ENCODE peak calls at places on chromosome 2, in eight cellular contexts. One of them, this sample, is unnamed. For H3K27me3 and H3K4me1, the result is how much of the 10 kb centered on the place peaks cover.

GRCh38 chr2:237723613-237724012 is 75.0 kb upstream of the RBM44 start:
- DNase-seq in Peyer's patch: peak
- DNase-seq in esophagus squamous epithelium: no peak
- DNase-seq in fibroblast of lung: peak
- DNase-seq in IMR-90: peak
- DNase-seq in cardiac muscle cell: no peak
- DNase-seq in endodermal cell: peak
- DNase-seq in spleen: no peak
- DNase-seq in this sample: peak

GRCh38 chr2:7866104-7866503 is 815.8 kb upstream of the ID2 start:
- DNase-seq in Peyer's patch: no peak
- DNase-seq in esophagus squamous epithelium: no peak
- DNase-seq in fibroblast of lung: no peak
- DNase-seq in IMR-90: no peak
- DNase-seq in cardiac muscle cell: no peak
- DNase-seq in endodermal cell: peak
- DNase-seq in spleen: no peak
- DNase-seq in this sample: no peak

GRCh38 chr2:167127135-167127534 is 238.9 kb downstream of the XIRP2 start:
- DNase-seq in Peyer's patch: no peak
- DNase-seq in esophagus squamous epithelium: no peak
- DNase-seq in fibroblast of lung: peak
- DNase-seq in IMR-90: peak
- DNase-seq in cardiac muscle cell: peak
- DNase-seq in endodermal cell: no peak
- DNase-seq in spleen: no peak
- DNase-seq in this sample: no peak

GRCh38 chr2:237486819-237487448 is at the start of gene MLPH:
- DNase-seq in Peyer's patch: peak
- DNase-seq in esophagus squamous epithelium: no peak
- DNase-seq in fibroblast of lung: peak
- DNase-seq in IMR-90: peak
- DNase-seq in cardiac muscle cell: peak
- DNase-seq in endodermal cell: peak
- DNase-seq in spleen: peak
- DNase-seq in this sample: no peak

GRCh38 chr2:195331124-195331523 is 325.9 kb upstream of the SLC39A10 start:
- DNase-seq in Peyer's patch: peak
- DNase-seq in esophagus squamous epithelium: no peak
- DNase-seq in fibroblast of lung: no peak
- DNase-seq in IMR-90: no peak
- DNase-seq in cardiac muscle cell: no peak
- DNase-seq in endodermal cell: no peak
- DNase-seq in spleen: no peak
- DNase-seq in this sample: no peak

GRCh38 chr2:96914332-96914731 is 44.5 kb upstream of the SEMA4C start:
- DNase-seq in Peyer's patch: no peak
- DNase-seq in esophagus squamous epithelium: no peak
- DNase-seq in fibroblast of lung: peak
- DNase-seq in IMR-90: peak
- DNase-seq in cardiac muscle cell: peak
- DNase-seq in endodermal cell: no peak
- DNase-seq in spleen: no peak
- DNase-seq in this sample: no peak

GRCh38 chr2:221044781-221045180 is 527.3 kb downstream of the EPHA4 start:
- DNase-seq in Peyer's patch: no peak
- DNase-seq in esophagus squamous epithelium: no peak
- DNase-seq in fibroblast of lung: no peak
- DNase-seq in IMR-90: no peak
- DNase-seq in cardiac muscle cell: no peak
- DNase-seq in endodermal cell: no peak
- DNase-seq in spleen: no peak
- DNase-seq in this sample: no peak

GRCh38 chr2:152176113-152176714 is 651 bp upstream of the STAM2 start:
- DNase-seq in Peyer's patch: no peak
- DNase-seq in esophagus squamous epithelium: no peak
- DNase-seq in fibroblast of lung: no peak
- DNase-seq in IMR-90: peak
- DNase-seq in cardiac muscle cell: peak
- DNase-seq in endodermal cell: no peak
- DNase-seq in spleen: no peak
- DNase-seq in this sample: no peak

GRCh38 chr2:219090436-219090835 is 29.7 kb upstream of the IHH start:
- DNase-seq in Peyer's patch: no peak
- DNase-seq in esophagus squamous epithelium: no peak
- DNase-seq in fibroblast of lung: no peak
- DNase-seq in IMR-90: no peak
- DNase-seq in cardiac muscle cell: no peak
- DNase-seq in endodermal cell: peak
- DNase-seq in spleen: no peak
- DNase-seq in this sample: no peak

GRCh38 chr2:62660087-62660486 is 45.4 kb upstream of the EHBP1 start:
- DNase-seq in Peyer's patch: no peak
- DNase-seq in esophagus squamous epithelium: no peak
- DNase-seq in fibroblast of lung: no peak
- DNase-seq in IMR-90: no peak
- DNase-seq in cardiac muscle cell: no peak
- DNase-seq in endodermal cell: no peak
- DNase-seq in spleen: no peak
- DNase-seq in this sample: no peak

GRCh38 chr2:88751770-88752169 is 60.3 kb downstream of the RPIA start:
- DNase-seq in Peyer's patch: no peak
- DNase-seq in esophagus squamous epithelium: no peak
- DNase-seq in fibroblast of lung: no peak
- DNase-seq in IMR-90: no peak
- DNase-seq in cardiac muscle cell: no peak
- DNase-seq in endodermal cell: no peak
- DNase-seq in spleen: no peak
- DNase-seq in this sample: no peak

GRCh38 chr2:222248818-222249217 is 50.0 kb downstream of the PAX3 start:
- DNase-seq in Peyer's patch: no peak
- DNase-seq in esophagus squamous epithelium: no peak
- DNase-seq in fibroblast of lung: no peak
- DNase-seq in IMR-90: no peak
- DNase-seq in cardiac muscle cell: no peak
- DNase-seq in endodermal cell: no peak
- DNase-seq in spleen: no peak
- DNase-seq in this sample: no peak

GRCh38 chr2:222250313-222250712 is 48.5 kb downstream of the PAX3 start:
- DNase-seq in Peyer's patch: no peak
- DNase-seq in esophagus squamous epithelium: no peak
- DNase-seq in fibroblast of lung: no peak
- DNase-seq in IMR-90: no peak
- DNase-seq in cardiac muscle cell: no peak
- DNase-seq in endodermal cell: no peak
- DNase-seq in spleen: no peak
- DNase-seq in this sample: no peak

GRCh38 chr2:222255090-222255489 is 43.7 kb downstream of the PAX3 start:
- DNase-seq in Peyer's patch: no peak
- DNase-seq in esophagus squamous epithelium: no peak
- DNase-seq in fibroblast of lung: no peak
- DNase-seq in IMR-90: no peak
- DNase-seq in cardiac muscle cell: no peak
- DNase-seq in endodermal cell: no peak
- DNase-seq in spleen: no peak
- DNase-seq in this sample: no peak

GRCh38 chr2:222248256-222248655 is 50.5 kb downstream of the PAX3 start:
- DNase-seq in Peyer's patch: no peak
- DNase-seq in esophagus squamous epithelium: no peak
- DNase-seq in fibroblast of lung: no peak
- DNase-seq in IMR-90: no peak
- DNase-seq in cardiac muscle cell: no peak
- DNase-seq in endodermal cell: no peak
- DNase-seq in spleen: no peak
- DNase-seq in this sample: no peak

DNA sequence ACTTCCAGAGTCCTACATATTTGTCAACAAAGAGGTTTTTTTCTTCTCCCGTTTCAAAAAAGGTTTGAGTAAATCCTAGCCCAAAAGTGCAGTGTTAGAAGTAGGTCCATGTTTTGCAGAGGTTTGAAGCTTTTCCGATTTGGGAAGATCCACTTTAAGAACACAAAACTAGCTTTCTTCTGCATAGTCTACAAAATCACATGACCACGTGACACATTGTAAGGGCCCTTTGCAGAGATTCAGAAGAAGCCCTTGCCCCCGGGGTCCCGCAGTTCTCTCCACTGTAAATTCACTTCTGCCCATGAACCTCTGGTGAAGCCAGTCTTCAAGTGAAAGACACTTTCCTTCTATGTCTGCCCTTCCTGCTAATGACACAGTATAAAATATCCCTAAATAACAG is 49.4 kb downstream of the PAX3 start:
- DNase-seq in Peyer's patch: no peak
- DNase-seq in esophagus squamous epithelium: no peak
- DNase-seq in fibroblast of lung: no peak
- DNase-seq in IMR-90: no peak
- DNase-seq in cardiac muscle cell: no peak
- DNase-seq in endodermal cell: no peak
- DNase-seq in spleen: no peak
- DNase-seq in this sample: no peak
- H3K27me3 ChIP-seq in Peyer's patch: under half
- H3K27me3 ChIP-seq in esophagus squamous epithelium: under half
- H3K27me3 ChIP-seq in fibroblast of lung: under half
- H3K27me3 ChIP-seq in IMR-90: under half
- H3K27me3 ChIP-seq in cardiac muscle cell: under half
- H3K27me3 ChIP-seq in endodermal cell: under half
- H3K27me3 ChIP-seq in spleen: under half
- H3K27me3 ChIP-seq in this sample: under half

GRCh38 chr2:118090387-118091139 is 2.3 kb downstream of the INSIG2 start:
- DNase-seq in Peyer's patch: no peak
- DNase-seq in esophagus squamous epithelium: no peak
- DNase-seq in fibroblast of lung: no peak
- DNase-seq in IMR-90: no peak
- DNase-seq in cardiac muscle cell: no peak
- DNase-seq in endodermal cell: no peak
- DNase-seq in spleen: no peak
- DNase-seq in this sample: no peak

GRCh38 chr2:118086024-118086633 is 2.1 kb upstream of the INSIG2 start:
- DNase-seq in Peyer's patch: no peak
- DNase-seq in esophagus squamous epithelium: no peak
- DNase-seq in fibroblast of lung: no peak
- DNase-seq in IMR-90: no peak
- DNase-seq in cardiac muscle cell: no peak
- DNase-seq in endodermal cell: no peak
- DNase-seq in spleen: no peak
- DNase-seq in this sample: no peak

GRCh38 chr2:118089015-118089800 is 937 bp downstream of the INSIG2 start:
- DNase-seq in Peyer's patch: peak
- DNase-seq in esophagus squamous epithelium: no peak
- DNase-seq in fibroblast of lung: peak
- DNase-seq in IMR-90: peak
- DNase-seq in cardiac muscle cell: peak
- DNase-seq in endodermal cell: peak
- DNase-seq in spleen: no peak
- DNase-seq in this sample: no peak

GRCh38 chr2:118091140-118091478 is 2.8 kb downstream of the INSIG2 start:
- DNase-seq in Peyer's patch: no peak
- DNase-seq in esophagus squamous epithelium: no peak
- DNase-seq in fibroblast of lung: no peak
- DNase-seq in IMR-90: no peak
- DNase-seq in cardiac muscle cell: no peak
- DNase-seq in endodermal cell: no peak
- DNase-seq in spleen: no peak
- DNase-seq in this sample: no peak

GRCh38 chr2:118088051-118089014 is at the start of gene INSIG2:
- DNase-seq in Peyer's patch: peak
- DNase-seq in esophagus squamous epithelium: peak
- DNase-seq in fibroblast of lung: peak
- DNase-seq in IMR-90: peak
- DNase-seq in cardiac muscle cell: peak
- DNase-seq in endodermal cell: peak
- DNase-seq in spleen: peak
- DNase-seq in this sample: peak
- TF ChIP-seq CTCF in Peyer's patch: no peak
- TF ChIP-seq CTCF in esophagus squamous epithelium: no peak
- TF ChIP-seq CTCF in fibroblast of lung: no peak
- TF ChIP-seq CTCF in IMR-90: no peak
- TF ChIP-seq CTCF in cardiac muscle cell: no peak
- TF ChIP-seq CTCF in endodermal cell: peak
- TF ChIP-seq CTCF in spleen: no peak
- TF ChIP-seq CTCF in this sample: no peak

DNA sequence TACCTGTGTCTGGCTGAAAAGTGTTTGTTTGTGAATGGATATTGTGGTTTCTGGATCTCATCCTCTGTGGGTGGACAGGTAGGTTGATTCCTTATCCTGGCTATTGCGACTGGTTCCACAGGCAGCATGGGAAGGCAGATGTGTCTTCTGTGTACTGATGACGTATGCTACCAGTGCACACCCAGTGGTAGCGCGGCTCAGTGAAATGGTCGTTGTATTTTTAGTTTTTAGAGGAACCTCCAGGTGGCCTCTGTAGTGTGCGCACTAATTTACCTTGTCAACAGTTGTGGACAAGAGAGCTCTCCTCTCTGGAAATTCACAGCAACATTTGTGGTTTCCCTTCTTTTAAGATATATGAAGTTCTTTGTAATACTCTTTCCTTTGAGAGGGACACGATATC is 52.5 kb downstream of the CCDC74A start:
- DNase-seq in Peyer's patch: no peak
- DNase-seq in esophagus squamous epithelium: no peak
- DNase-seq in fibroblast of lung: no peak
- DNase-seq in IMR-90: no peak
- DNase-seq in cardiac muscle cell: no peak
- DNase-seq in endodermal cell: no peak
- DNase-seq in spleen: no peak
- DNase-seq in this sample: no peak
- H3K4me1 ChIP-seq in Peyer's patch: under half
- H3K4me1 ChIP-seq in esophagus squamous epithelium: under half
- H3K4me1 ChIP-seq in fibroblast of lung: under half
- H3K4me1 ChIP-seq in IMR-90: under half
- H3K4me1 ChIP-seq in cardiac muscle cell: under half
- H3K4me1 ChIP-seq in endodermal cell: under half
- H3K4me1 ChIP-seq in spleen: under half
- H3K4me1 ChIP-seq in this sample: under half

GRCh38 chr2:176130153-176130916 is 830 bp downstream of the HOXD8 start:
- DNase-seq in Peyer's patch: peak
- DNase-seq in esophagus squamous epithelium: no peak
- DNase-seq in fibroblast of lung: no peak
- DNase-seq in IMR-90: no peak
- DNase-seq in cardiac muscle cell: no peak
- DNase-seq in endodermal cell: peak
- DNase-seq in spleen: peak
- DNase-seq in this sample: no peak

GRCh38 chr2:176131617-176132396 is 2.3 kb downstream of the HOXD8 start:
- DNase-seq in Peyer's patch: no peak
- DNase-seq in esophagus squamous epithelium: no peak
- DNase-seq in fibroblast of lung: no peak
- DNase-seq in IMR-90: no peak
- DNase-seq in cardiac muscle cell: no peak
- DNase-seq in endodermal cell: no peak
- DNase-seq in spleen: no peak
- DNase-seq in this sample: no peak

GRCh38 chr2:176129825-176130152 is 284 bp downstream of the HOXD8 start:
- DNase-seq in Peyer's patch: peak
- DNase-seq in esophagus squamous epithelium: no peak
- DNase-seq in fibroblast of lung: no peak
- DNase-seq in IMR-90: no peak
- DNase-seq in cardiac muscle cell: no peak
- DNase-seq in endodermal cell: peak
- DNase-seq in spleen: peak
- DNase-seq in this sample: no peak

GRCh38 chr2:176132397-176133086 is 3.0 kb downstream of the HOXD8 start:
- DNase-seq in Peyer's patch: peak
- DNase-seq in esophagus squamous epithelium: no peak
- DNase-seq in fibroblast of lung: peak
- DNase-seq in IMR-90: peak
- DNase-seq in cardiac muscle cell: no peak
- DNase-seq in endodermal cell: peak
- DNase-seq in spleen: no peak
- DNase-seq in this sample: no peak

GRCh38 chr2:176130917-176131616 is 1.6 kb downstream of the HOXD8 start:
- DNase-seq in Peyer's patch: no peak
- DNase-seq in esophagus squamous epithelium: no peak
- DNase-seq in fibroblast of lung: no peak
- DNase-seq in IMR-90: no peak
- DNase-seq in cardiac muscle cell: no peak
- DNase-seq in endodermal cell: no peak
- DNase-seq in spleen: no peak
- DNase-seq in this sample: no peak
- H3K27me3 ChIP-seq in Peyer's patch: under half
- H3K27me3 ChIP-seq in esophagus squamous epithelium: half or more
- H3K27me3 ChIP-seq in fibroblast of lung: half or more
- H3K27me3 ChIP-seq in IMR-90: half or more
- H3K27me3 ChIP-seq in cardiac muscle cell: half or more
- H3K27me3 ChIP-seq in endodermal cell: half or more
- H3K27me3 ChIP-seq in spleen: under half
- H3K27me3 ChIP-seq in this sample: under half

This sample was measured in ascending aorta.